ENCODE peak calls at places on chromosomes 6 and 20, in seven cellular contexts. N is ovary, J is Peyer's patch, V is DMS 273 treated with DMSO at 0.1 percent for 48 hours, O is iPS-NIHi11, L is OCI-LY7, D is SHP77. H is an unnamed sample.

GRCh38 chr6:154606457-154606856 is 96.0 kb upstream of the CNKSR3 start:
- DNase-seq in N (no peak), D (no peak), L (no peak), O (no peak), V (no peak), J (no peak), H (no peak)

GRCh38 chr20:24933266-24933908 is 15.7 kb upstream of the CST7 start:
- DNase-seq in V (no peak), N (no peak), J (peak), D (no peak), L (no peak), O (no peak), H (no peak)

GRCh38 chr20:39533858-39534257 is 571.7 kb downstream of the DHX35 start:
- DNase-seq in O (no peak), N (no peak), J (no peak), V (no peak), D (no peak), L (no peak), H (no peak)

GRCh38 chr20:53891306-53891894 is 179.0 kb downstream of the BCAS1 start:
- DNase-seq in N (no peak), L (no peak), J (no peak), V (no peak), O (no peak), D (no peak), H (no peak)

GRCh38 chr6:170279426-170279825 is 11.5 kb downstream of the DLL1 start:
- DNase-seq in L (no peak), N (no peak), D (no peak), O (no peak), V (no peak), J (no peak), H (no peak)

GRCh38 chr6:16681260-16681873 is 79.9 kb downstream of the ATXN1 start:
- DNase-seq in L (no peak), D (no peak), O (no peak), J (no peak), N (no peak), V (no peak), H (no peak)

GRCh38 chr6:27605401-27606342 is 132.8 kb upstream of the ZNF184 start:
- DNase-seq in D (peak), N (no peak), J (no peak), V (peak), O (peak), L (no peak), H (no peak)

GRCh38 chr6:5782783-5783567 is 223.8 kb downstream of the NRN1 start:
- DNase-seq in L (no peak), V (peak), N (no peak), D (no peak), J (peak), O (no peak), H (no peak)

GRCh38 chr6:93786474-93787330 is 367.3 kb upstream of the EPHA7 start:
- DNase-seq in D (no peak), J (no peak), N (no peak), L (no peak), O (peak), V (no peak), H (no peak)

GRCh38 chr6:116229287-116229913 is 24.5 kb downstream of the TSPYL4 start:
- DNase-seq in V (peak), D (no peak), O (peak), L (peak), N (peak), J (peak), H (peak)

GRCh38 chr6:17291778-17292177 is 10.6 kb downstream of the RBM24 start:
- DNase-seq in L (no peak), J (no peak), N (no peak), V (no peak), O (no peak), D (peak), H (no peak)

GRCh38 chr6:106973018-106973840 is 1.3 kb downstream of the CD24 start:
- DNase-seq in J (peak), L (peak), D (no peak), N (no peak), O (peak), V (no peak), H (peak)

GRCh38 chr6:551405-551804 is 105.5 kb downstream of the HUS1B start:
- DNase-seq in O (peak), N (no peak), J (no peak), L (peak), D (no peak), V (no peak), H (no peak)

GRCh38 chr6:118758942-118759341 is 107.6 kb upstream of the CEP85L start:
- DNase-seq in D (no peak), V (no peak), N (no peak), L (no peak), J (no peak), O (no peak), H (no peak)

GRCh38 chr20:54100563-54100962 is 30.2 kb upstream of the BCAS1 start:
- DNase-seq in N (no peak), L (no peak), D (no peak), O (no peak), J (no peak), V (no peak), H (no peak)

GRCh38 chr20:37007898-37008649 is 56.6 kb upstream of the SAMHD1 start:
- DNase-seq in V (no peak), D (no peak), J (no peak), L (peak), O (no peak), N (no peak), H (peak)

GRCh38 chr20:13349240-13349604 is 128.1 kb downstream of the ISM1 start:
- DNase-seq in N (no peak), L (no peak), D (no peak), O (no peak), J (no peak), V (no peak), H (no peak)

GRCh38 chr6:158557927-158558326 is 2.0 kb upstream of the TMEM181 start:
- DNase-seq in J (no peak), N (no peak), V (no peak), D (no peak), L (no peak), O (no peak), H (no peak)

GRCh38 chr6:72976389-72976900 is 248.9 kb downstream of the KHDC1L start:
- DNase-seq in V (no peak), N (no peak), J (no peak), D (no peak), L (no peak), O (no peak), H (no peak)

GRCh38 chr6:24867104-24867703 is 68.5 kb upstream of the ARMH2 start:
- DNase-seq in O (no peak), V (no peak), D (no peak), N (no peak), J (no peak), L (no peak), H (no peak)

GRCh38 chr6:5121479-5121878 is 36.3 kb downstream of the PPP1R3G start:
- DNase-seq in D (no peak), V (no peak), L (no peak), N (no peak), O (no peak), J (no peak), H (no peak)

GRCh38 chr6:225121-225721 is 67.1 kb upstream of the DUSP22 start:
- DNase-seq in O (no peak), D (no peak), N (no peak), L (no peak), J (no peak), V (no peak), H (no peak)

GRCh38 chr20:13546497-13547131 is 92.1 kb downstream of the TASP1 start:
- DNase-seq in V (peak), J (peak), L (peak), O (peak), N (peak), D (peak), H (peak)

GRCh38 chr20:8969062-8969694 is 99.7 kb upstream of the PLCB4 start:
- DNase-seq in V (no peak), L (no peak), J (no peak), N (no peak), O (no peak), D (no peak), H (no peak)

GRCh38 chr20:7841291-7841966 is 98.8 kb downstream of the HAO1 start:
- DNase-seq in O (no peak), L (no peak), J (no peak), V (no peak), D (no peak), N (no peak), H (no peak)

GRCh38 chr6:20805027-20805426 is 270.8 kb downstream of the CDKAL1 start:
- DNase-seq in D (no peak), V (no peak), J (no peak), N (no peak), L (no peak), O (no peak), H (no peak)